ENCODE peak calls at places on chromosomes 7 and 10, in nine cellular contexts. T is suprapubic skin, C is IMR-90, H is A549, W is gastrocnemius medialis, F is uterus, M is breast epithelium, Q is transverse colon, N is body of pancreas. A is an unnamed sample.

GRCh38 chr7:7917593-7917992 is 51.0 kb upstream of the GLCCI1 start:
- DNase-seq in N (no peak), M (no peak), H (no peak), W (no peak), F (no peak), Q (no peak), T (no peak), C (no peak), A (no peak)

GRCh38 chr10:17643339-17643754 is 604 bp upstream of the STAM start:
- DNase-seq in M (peak; percentile 57), T (peak; percentile 87), C (peak; percentile 78), N (peak; percentile 84), Q (peak; percentile 82), H (peak; percentile 74), W (peak; percentile 83), F (no peak), A (peak; percentile 89)

GRCh38 chr7:23315366-23315765 is 16.2 kb downstream of the MALSU1 start:
- DNase-seq in Q (no peak), W (no peak), N (no peak), T (no peak), C (no peak), F (no peak), H (no peak), M (no peak), A (no peak)

GRCh38 chr10:5457741-5458140 is 41.6 kb downstream of the CALML5 start:
- DNase-seq in F (no peak), C (no peak), M (no peak), T (no peak), H (no peak), W (no peak), Q (no peak), N (no peak), A (no peak)

GRCh38 chr7:43843276-43843675 is 26.0 kb downstream of the MRPS24 start:
- DNase-seq in Q (no peak), C (no peak), N (no peak), T (no peak), F (no peak), W (no peak), M (no peak), H (no peak), A (no peak)

GRCh38 chr7:32942783-32943653 is 14.2 kb upstream of the FKBP9 start:
- DNase-seq in N (peak; percentile 76), F (peak; percentile 79), Q (peak; percentile 86), C (peak; percentile 71), T (peak; percentile 84), M (peak; percentile 71), W (peak; percentile 52), H (peak; percentile 89), A (peak; percentile 88)

GRCh38 chr7:18859331-18859730 is 258.1 kb downstream of the TWIST1 start:
- DNase-seq in F (no peak), H (no peak), N (no peak), T (no peak), C (no peak), Q (no peak), M (no peak), W (no peak), A (no peak)

GRCh38 chr10:21197006-21197405 is 299.9 kb upstream of the NEBL start:
- DNase-seq in T (no peak), N (no peak), Q (no peak), H (no peak), F (no peak), C (no peak), W (no peak), M (no peak), A (no peak)

GRCh38 chr10:78045237-78045636 is 11.6 kb downstream of the RPS24 start:
- DNase-seq in N (no peak), C (no peak), M (no peak), H (no peak), F (no peak), T (no peak), W (no peak), Q (no peak), A (no peak)

GRCh38 chr7:2109936-2110585 is 122.7 kb downstream of the MAD1L1 start:
- DNase-seq in F (no peak), H (peak; percentile 87), Q (no peak), W (no peak), C (peak; percentile 96), M (no peak), N (peak; percentile 25), T (no peak), A (peak; percentile 81)
- TF ChIP-seq POLR2A in F (no peak), H (no peak), Q (no peak), W (no peak), C (no peak), M (no peak), N (no peak), T (no peak), A (no peak)

GRCh38 chr7:725223-726005 is 1.1 kb upstream of the DNAAF5 start:
- DNase-seq in Q (no peak), F (no peak), M (no peak), T (no peak), C (peak; percentile 86), W (no peak), N (no peak), H (no peak), A (peak; percentile 92)
- TF ChIP-seq POLR2A in Q (no peak), F (no peak), M (no peak), T (no peak), C (no peak), W (no peak), N (no peak), H (no peak), A (no peak)

GRCh38 chr10:102230264-102230860 is 4.3 kb downstream of the ELOVL3 start:
- DNase-seq in H (peak; percentile 66), F (peak; percentile 40), W (peak; percentile 22), Q (peak; percentile 35), C (peak; percentile 42), N (peak; percentile 55), T (no peak), M (no peak), A (peak; percentile 67)
- TF ChIP-seq POLR2A in H (no peak), F (no peak), W (no peak), Q (no peak), C (no peak), N (no peak), T (no peak), M (no peak), A (no peak)

GRCh38 chr7:126370038-126370668 is 882.6 kb downstream of the GRM8 start:
- DNase-seq in W (no peak), Q (no peak), N (no peak), M (no peak), F (no peak), H (no peak), T (no peak), C (no peak), A (no peak)
- TF ChIP-seq POLR2A in W (no peak), Q (no peak), N (no peak), M (no peak), F (no peak), H (no peak), T (no peak), C (no peak), A (no peak)

DNA sequence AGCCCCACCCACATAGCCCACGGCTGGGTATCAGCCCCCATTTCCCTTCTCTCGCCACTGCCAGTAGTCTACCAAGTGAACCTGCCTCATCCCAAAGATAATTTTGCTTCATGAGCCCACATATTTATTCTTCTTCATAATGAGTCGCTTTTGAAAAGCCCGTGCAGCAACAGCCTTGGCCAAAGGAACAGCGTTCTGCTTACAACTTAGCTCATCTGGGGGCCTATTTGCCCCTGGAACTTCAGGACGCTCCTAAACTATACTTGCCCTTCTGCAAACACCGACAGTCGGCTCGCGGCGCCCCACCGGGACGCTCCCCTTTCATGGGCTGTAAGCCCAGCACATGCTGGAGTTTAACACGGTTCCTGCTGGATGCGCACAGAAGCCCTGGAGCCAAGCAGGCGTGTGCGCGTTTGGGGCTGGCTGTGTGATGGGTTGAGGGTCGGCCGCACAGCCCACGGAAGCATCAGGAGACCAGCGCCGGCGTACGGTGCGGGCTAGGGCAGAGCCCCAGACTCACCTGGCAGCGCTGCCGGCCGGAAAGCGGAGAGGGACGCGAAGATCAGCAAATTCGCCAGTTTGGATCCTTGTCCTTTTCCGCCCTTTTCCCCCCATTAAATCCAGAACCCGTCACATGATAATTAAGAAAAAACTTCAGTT is 370 bp downstream of the TMEM60 start:
- DNase-seq in M (no peak), C (peak; percentile 34), Q (peak; percentile 47), T (peak; percentile 79), F (no peak), W (no peak), N (no peak), H (no peak), A (no peak)
- TF ChIP-seq POLR2A in M (no peak), C (no peak), Q (peak; percentile 32), T (no peak), F (no peak), W (no peak), N (no peak), H (peak; percentile 20), A (no peak)

DNA sequence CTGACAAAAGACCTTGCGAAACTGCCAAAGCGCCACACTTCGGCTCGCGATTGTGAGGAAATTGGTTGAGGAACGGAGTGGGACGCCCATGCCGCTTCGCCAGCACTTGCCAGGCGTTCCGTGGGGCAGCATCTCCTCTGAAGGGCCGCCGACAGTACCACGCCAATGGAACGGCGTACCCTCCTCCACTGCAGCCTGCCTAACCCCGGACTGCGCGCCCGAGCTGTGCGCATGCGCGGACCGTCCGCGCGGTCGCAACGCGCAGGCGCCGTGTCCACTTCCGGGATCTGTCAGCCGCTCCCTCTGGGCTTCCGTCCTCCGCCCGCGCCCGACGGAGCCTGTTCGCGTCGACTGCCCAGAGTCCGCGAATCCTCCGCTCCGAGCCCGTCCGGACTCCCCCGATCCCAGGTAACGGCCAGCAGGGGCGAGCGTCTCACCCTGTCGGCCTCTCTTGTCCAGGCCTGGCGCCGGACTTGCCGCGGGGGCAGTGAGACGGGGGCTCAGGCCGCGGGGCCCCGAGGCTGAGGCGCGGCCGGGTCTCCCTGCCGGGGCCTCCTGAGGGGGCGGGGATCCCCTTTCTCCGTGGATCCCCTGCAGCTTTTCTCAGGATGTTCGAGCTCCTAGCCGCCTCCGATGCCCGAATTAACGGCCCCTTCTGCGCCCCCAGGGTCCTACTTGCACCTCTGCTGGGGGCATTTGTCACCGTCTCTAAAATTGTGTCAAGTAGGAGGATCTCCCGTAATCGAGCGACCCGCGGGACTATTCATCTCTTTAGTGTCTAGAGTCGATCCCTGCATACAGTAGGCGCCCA is at the start of gene ARPC1A:
- DNase-seq in N (peak; percentile 93), F (peak; percentile 92), Q (peak; percentile 94), C (peak; percentile 91), W (peak; percentile 82), H (peak; percentile 91), T (peak; percentile 93), M (peak; percentile 92), A (peak; percentile 97)
- TF ChIP-seq POLR2A in N (peak; percentile 77), F (peak; percentile 76), Q (peak; percentile 89), C (peak; percentile 75), W (peak; percentile 60), H (peak; percentile 98), T (peak; percentile 67), M (peak; percentile 69), A (peak; percentile 96)